ENCODE peak calls at places on chromosomes 2 and 18, in seven cellular contexts. F is H9, B is H1, Q is IMR-90, G is mesendoderm, X is mesenchymal stem cell, A is trophoblast cell. L is an unnamed sample.

GRCh38 chr18:62577748-62578147 is 54.9 kb downstream of the ZCCHC2 start:
- DNase-seq in A (no peak), Q (peak), F (no peak), X (no peak), B (no peak), G (no peak), L (no peak)

GRCh38 chr2:119255760-119256573 is 32.3 kb downstream of the STEAP3 start:
- DNase-seq in Q (peak), G (peak), F (peak), A (peak), X (peak), B (no peak), L (no peak)

GRCh38 chr18:35127201-35127600 is 86.0 kb downstream of the MAPRE2 start:
- DNase-seq in A (no peak), F (peak), G (peak), X (no peak), B (no peak), Q (peak), L (no peak)

GRCh38 chr2:140440815-140441214 is 1660.6 kb upstream of the NXPH2 start:
- DNase-seq in X (peak), F (no peak), B (no peak), Q (no peak), G (peak), A (no peak), L (no peak)

GRCh38 chr18:3683483-3683882 is 233.5 kb downstream of the TGIF1 start:
- DNase-seq in F (no peak), B (no peak), A (no peak), Q (no peak), G (no peak), X (no peak), L (no peak)

GRCh38 chr2:207046642-207047213 is 107.4 kb downstream of the CPO start:
- DNase-seq in Q (no peak), X (peak), G (peak), F (no peak), B (no peak), A (no peak), L (no peak)

GRCh38 chr18:35284846-35285245 is 5.2 kb downstream of the ZSCAN30 start:
- DNase-seq in Q (no peak), G (no peak), X (no peak), F (no peak), B (no peak), A (no peak), L (no peak)

GRCh38 chr2:180413331-180413730 is 406.2 kb upstream of the CWC22 start:
- DNase-seq in G (no peak), A (no peak), X (no peak), F (no peak), Q (no peak), B (no peak), L (no peak)

GRCh38 chr2:46967990-46968647 is 52.5 kb upstream of the MCFD2 start:
- DNase-seq in X (peak), Q (peak), F (no peak), B (no peak), A (peak), G (peak), L (no peak)

GRCh38 chr2:100747551-100747950 is 72.4 kb upstream of the NPAS2 start:
- DNase-seq in B (no peak), X (peak), F (no peak), A (no peak), Q (peak), G (no peak), L (no peak)

GRCh38 chr2:68396093-68396492 is 31.0 kb downstream of the PLEK start:
- DNase-seq in X (no peak), B (no peak), G (no peak), Q (no peak), A (no peak), F (no peak), L (no peak)

GRCh38 chr2:128375454-128375853 is 56.8 kb upstream of the HS6ST1 start:
- DNase-seq in B (no peak), G (no peak), A (no peak), X (no peak), Q (no peak), F (no peak), L (no peak)

GRCh38 chr2:144713410-144713809 is 193.5 kb upstream of the ZEB2 start:
- DNase-seq in G (no peak), Q (no peak), X (no peak), B (no peak), F (no peak), A (no peak), L (no peak)

GRCh38 chr2:3589086-3589485 is 5.8 kb upstream of the COLEC11 start:
- DNase-seq in X (no peak), B (no peak), F (no peak), A (no peak), G (no peak), Q (no peak), L (no peak)

GRCh38 chr2:191653669-191654402 is 24.1 kb upstream of the NABP1 start:
- DNase-seq in A (no peak), F (no peak), X (no peak), B (no peak), G (no peak), Q (no peak), L (no peak)

GRCh38 chr2:149808556-149808955 is 221.0 kb upstream of the MMADHC start:
- DNase-seq in Q (no peak), G (peak), X (no peak), F (no peak), A (no peak), B (no peak), L (no peak)

GRCh38 chr2:121104721-121105141 is 180.3 kb downstream of the TFCP2L1 start:
- DNase-seq in G (peak), Q (peak), F (no peak), X (peak), B (no peak), A (no peak), L (peak)

GRCh38 chr2:63506350-63506749 is 81.9 kb downstream of the WDPCP start:
- DNase-seq in G (no peak), B (no peak), F (no peak), Q (no peak), X (no peak), A (no peak), L (no peak)

GRCh38 chr2:141565597-141565996 is 565.2 kb downstream of the LRP1B start:
- DNase-seq in G (no peak), B (no peak), Q (no peak), X (no peak), F (no peak), A (no peak), L (no peak)

GRCh38 chr18:8960740-8961657 is 141.5 kb upstream of the NDUFV2 start:
- DNase-seq in X (peak), A (peak), F (no peak), B (no peak), Q (peak), G (no peak), L (no peak)

GRCh38 chr2:169772651-169773050 is 26.0 kb upstream of the SSB start:
- DNase-seq in X (no peak), F (no peak), Q (peak), B (no peak), A (no peak), G (no peak), L (no peak)

GRCh38 chr2:73892631-73893329 is at the start of gene ACTG2:
- DNase-seq in G (no peak), Q (peak), B (no peak), A (peak), F (no peak), X (peak), L (no peak)

GRCh38 chr18:76405761-76406356 is 89.2 kb downstream of the ZNF516 start:
- DNase-seq in Q (peak), G (peak), A (peak), B (peak), X (peak), F (peak), L (peak)

GRCh38 chr2:186575856-186576255 is 14.0 kb upstream of the ITGAV start:
- DNase-seq in G (no peak), Q (peak), A (no peak), F (no peak), X (peak), B (no peak), L (no peak)

GRCh38 chr2:186575302-186575701 is 14.6 kb upstream of the ITGAV start:
- DNase-seq in B (no peak), F (no peak), X (peak), A (peak), G (peak), Q (peak), L (no peak)

GRCh38 chr2:186572705-186573104 is 17.2 kb upstream of the ITGAV start:
- DNase-seq in A (no peak), Q (no peak), B (no peak), X (no peak), G (no peak), F (no peak), L (no peak)

GRCh38 chr2:186573528-186573927 is 16.3 kb upstream of the ITGAV start:
- DNase-seq in Q (no peak), G (no peak), F (no peak), A (no peak), B (no peak), X (no peak), L (no peak)

DNA sequence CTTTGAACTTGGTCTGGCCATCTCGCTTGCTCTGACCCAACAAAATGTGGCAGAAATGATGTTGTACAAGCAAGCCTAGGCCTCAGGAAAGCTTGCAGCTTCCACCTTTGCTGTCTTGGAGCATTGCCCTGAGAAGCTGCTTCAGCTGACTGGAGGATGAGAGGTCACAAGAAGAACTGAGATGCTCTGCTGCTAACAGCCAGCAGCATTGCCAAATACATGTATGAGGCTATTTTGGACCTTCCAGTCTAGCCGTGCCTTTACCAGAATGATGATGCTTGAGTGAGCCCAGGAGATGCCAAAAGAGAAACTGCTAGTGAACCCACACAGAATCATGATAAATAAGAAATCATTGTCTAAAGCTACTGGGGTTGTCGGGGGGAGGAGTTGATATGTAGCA is 13.2 kb upstream of the ITGAV start:
- DNase-seq in X (peak), G (no peak), Q (peak), A (no peak), F (no peak), B (no peak), L (no peak)
- H2AK5ac ChIP-seq in X (no peak), G (no peak), Q (peak), A (peak), F (no peak), B (no peak), L (no peak)

GRCh38 chr2:94763318-94763717 is 107.9 kb upstream of the TEKT4 start:
- DNase-seq in F (no peak), Q (no peak), B (no peak), A (no peak), X (no peak), G (no peak), L (no peak)
- H2AK5ac ChIP-seq in F (no peak), Q (no peak), B (no peak), A (no peak), X (no peak), G (no peak), L (no peak)

DNA sequence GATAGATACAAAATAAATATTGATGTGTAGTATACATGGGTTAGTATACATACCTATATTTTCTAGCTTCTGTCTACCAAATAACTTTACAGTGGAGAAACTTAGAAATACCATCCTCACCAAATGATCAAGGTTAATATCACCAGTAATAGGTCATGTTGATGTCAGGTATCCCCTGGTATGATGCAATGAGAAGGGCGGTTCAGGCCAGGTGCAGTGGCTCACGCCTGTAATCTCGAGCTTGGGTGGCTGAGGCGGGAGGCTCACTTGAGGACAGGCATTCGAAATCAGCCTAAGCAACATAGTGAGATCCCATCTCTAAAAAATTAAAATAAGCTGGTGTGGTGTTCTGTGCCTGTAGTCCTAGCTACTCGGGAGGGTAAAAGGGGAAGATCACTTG is 38.6 kb downstream of the CIB4 start:
- DNase-seq in G (no peak), F (no peak), X (no peak), A (no peak), B (no peak), Q (no peak), L (no peak)
- H2AK5ac ChIP-seq in G (no peak), F (no peak), X (no peak), A (no peak), B (no peak), Q (no peak), L (no peak)

DNA sequence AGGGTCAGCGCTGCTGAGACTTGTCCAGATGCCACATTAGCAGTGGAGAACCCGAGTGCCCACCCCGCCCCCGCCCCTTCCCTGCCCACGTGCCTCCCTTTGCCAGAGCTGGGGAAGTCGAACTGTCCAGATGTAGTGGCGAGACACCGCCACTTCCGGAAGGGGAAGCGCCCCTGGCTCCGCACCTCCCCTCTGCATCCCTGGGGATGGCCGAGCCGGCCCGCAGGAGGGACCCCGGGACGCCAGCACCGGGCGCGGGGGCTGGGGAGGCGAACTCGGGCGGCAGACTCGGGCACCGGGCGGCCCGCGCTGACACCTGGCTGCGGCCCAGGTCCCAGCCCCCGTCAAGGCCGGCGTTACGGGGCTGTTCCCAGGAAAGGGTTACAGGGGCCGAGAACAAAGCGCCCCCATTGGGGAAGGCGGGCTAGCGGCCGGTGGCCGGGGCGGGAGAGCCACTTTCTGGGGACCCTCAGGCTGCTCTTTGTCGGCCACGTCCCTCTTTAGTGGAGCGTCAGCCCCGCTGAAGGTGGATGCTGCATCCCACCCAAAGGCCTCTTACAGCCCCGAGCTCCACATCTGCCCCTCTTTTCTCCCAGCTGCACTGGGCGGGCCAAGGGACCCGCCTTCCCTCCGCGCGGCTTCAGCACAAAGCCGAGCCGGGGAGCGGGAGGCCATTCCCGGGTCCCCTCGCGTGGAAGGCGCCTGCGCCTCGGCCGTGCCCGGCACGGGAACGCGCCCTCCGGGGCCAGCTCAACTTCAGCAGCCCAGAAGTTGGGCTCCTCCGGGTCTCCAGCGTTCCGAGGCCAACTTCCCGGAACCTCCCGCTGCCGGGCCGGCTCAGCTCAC is 1.4 kb downstream of the SDC1 start:
- DNase-seq in F (peak), Q (peak), G (peak), X (peak), B (peak), A (peak), L (peak)
- H2AK5ac ChIP-seq in F (no peak), Q (peak), G (no peak), X (no peak), B (no peak), A (no peak), L (peak)

DNA sequence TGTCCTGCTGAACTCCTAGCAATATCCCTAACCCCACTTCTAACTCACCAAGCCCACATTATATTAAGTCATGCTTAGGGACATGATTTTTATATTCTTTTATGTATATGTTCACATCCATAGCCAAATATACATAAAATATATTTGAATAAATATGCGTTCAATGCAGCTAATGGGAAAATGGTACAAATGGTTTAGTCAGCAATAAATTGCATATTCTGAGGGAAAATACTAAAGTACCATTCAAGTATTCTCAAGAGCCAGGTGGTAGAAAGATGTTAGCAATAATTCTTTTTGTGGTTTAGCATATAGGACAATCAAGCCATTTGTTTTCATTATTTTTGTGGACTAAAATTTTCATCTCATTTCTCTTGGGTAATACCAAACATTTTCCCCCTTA is 306.0 kb downstream of the TDRD15 start:
- DNase-seq in G (no peak), A (no peak), Q (no peak), F (no peak), B (no peak), X (no peak), L (no peak)
- H2AK5ac ChIP-seq in G (no peak), A (no peak), Q (no peak), F (no peak), B (no peak), X (no peak), L (no peak)

GRCh38 chr2:168528016-168528415 is 71.9 kb downstream of the CERS6 start:
- DNase-seq in F (no peak), A (no peak), G (no peak), X (no peak), B (no peak), Q (no peak), L (no peak)
- H2AK5ac ChIP-seq in F (no peak), A (no peak), G (no peak), X (no peak), B (no peak), Q (no peak), L (no peak)

GRCh38 chr2:205073433-205074020 is 528.3 kb downstream of the PARD3B start:
- DNase-seq in X (no peak), G (no peak), A (no peak), F (no peak), B (no peak), Q (no peak), L (no peak)
- H2AK5ac ChIP-seq in X (no peak), G (no peak), A (no peak), F (no peak), B (no peak), Q (no peak), L (no peak)

GRCh38 chr2:167293172-167293781 is 405.0 kb downstream of the XIRP2 start:
- DNase-seq in Q (peak), A (no peak), B (peak), X (peak), F (peak), G (peak), L (peak)
- H2AK5ac ChIP-seq in Q (no peak), A (no peak), B (no peak), X (no peak), F (no peak), G (no peak), L (peak)

GRCh38 chr18:48952287-48953095 is 1.7 kb upstream of the SMAD7 start:
- DNase-seq in X (peak), Q (peak), B (peak), A (peak), F (peak), G (peak), L (peak)
- H2AK5ac ChIP-seq in X (no peak), Q (peak), B (no peak), A (peak), F (no peak), G (no peak), L (no peak)

GRCh38 chr18:21183670-21184069 is 58.4 kb upstream of the GREB1L start:
- DNase-seq in X (no peak), G (peak), B (no peak), A (peak), F (no peak), Q (no peak), L (no peak)

GRCh38 chr18:21181763-21182162 is 60.3 kb upstream of the GREB1L start:
- DNase-seq in X (no peak), G (no peak), B (no peak), F (no peak), A (no peak), Q (no peak), L (no peak)

GRCh38 chr18:21180588-21180987 is 61.4 kb upstream of the GREB1L start:
- DNase-seq in G (no peak), A (no peak), Q (no peak), X (no peak), F (no peak), B (no peak), L (no peak)

GRCh38 chr18:21177742-21178305 is 64.2 kb upstream of the GREB1L start:
- DNase-seq in A (no peak), G (no peak), X (no peak), Q (no peak), B (no peak), F (no peak), L (no peak)

GRCh38 chr18:21179590-21180220 is 62.3 kb upstream of the GREB1L start:
- DNase-seq in G (peak), X (peak), A (peak), Q (peak), B (peak), F (peak), L (peak)
- H2AK5ac ChIP-seq in G (no peak), X (no peak), A (no peak), Q (no peak), B (no peak), F (no peak), L (no peak)

L was measured in neuronal stem cell.